ENCODE peak calls at places on chromosomes 3 and 15, in eight cellular contexts. O is SHP77; F is activated gamma-delta T cell treated with anti-CD3 and anti-CD28 coated beads, Interleukin-2, amount 50 U/mL, for 16 hours; A is HTR-8/SVneo; V is HT1080; S is AG08396; H is activated CD4-positive, alpha-beta T cell treated with anti-CD3 and anti-CD28 coated beads, Interleukin-2, amount 50 U/mL, for 24 hours; R is cardiac septum. J is an unnamed sample.
A peak's percentile ranks its signal among the peaks of the same experiment; 100 is the strongest.

GRCh38 chr3:152737021-152737908 is 97.7 kb upstream of the P2RY1 start:
- DNase-seq in F (no peak), S (peak; percentile 30), A (no peak), V (peak; percentile 93), R (no peak), H (no peak), O (no peak), J (no peak)

GRCh38 chr15:90812881-90813280 is 55.5 kb upstream of the FURIN start:
- DNase-seq in A (no peak), R (no peak), O (no peak), H (no peak), V (no peak), S (no peak), F (no peak), J (no peak)

GRCh38 chr3:11379238-11379823 is 107.1 kb downstream of the ATG7 start:
- DNase-seq in O (peak; percentile 1), F (no peak), A (peak; percentile 41), R (no peak), V (peak; percentile 50), S (peak; percentile 33), H (no peak), J (peak; percentile 17)

GRCh38 chr3:168511428-168512014 is 415.8 kb upstream of the GOLIM4 start:
- DNase-seq in A (no peak), S (peak; percentile 13), R (no peak), O (no peak), F (no peak), V (peak; percentile 39), H (no peak), J (no peak)

GRCh38 chr3:43998374-43998840 is 243.3 kb upstream of the TOPAZ1 start:
- DNase-seq in O (no peak), H (no peak), A (no peak), V (no peak), F (no peak), S (no peak), R (no peak), J (no peak)

GRCh38 chr3:174035317-174035886 is 637.9 kb downstream of the NLGN1 start:
- DNase-seq in H (no peak), F (no peak), O (peak; percentile 17), A (no peak), S (no peak), R (no peak), V (no peak), J (no peak)

GRCh38 chr15:64875641-64876223 is 34.0 kb downstream of the PLEKHO2 start:
- DNase-seq in V (no peak), F (no peak), R (no peak), A (no peak), H (no peak), O (no peak), S (no peak), J (no peak)

GRCh38 chr3:38011111-38011510 is 18.3 kb downstream of the PLCD1 start:
- DNase-seq in F (no peak), A (no peak), S (no peak), R (no peak), O (no peak), H (no peak), V (no peak), J (no peak)

GRCh38 chr15:71079208-71080044 is 35.8 kb upstream of the THSD4 start:
- DNase-seq in R (no peak), S (peak; percentile 44), V (peak; percentile 57), F (no peak), H (no peak), A (no peak), O (no peak), J (no peak)

GRCh38 chr3:156641261-156641975 is 33.0 kb upstream of the TIPARP start:
- DNase-seq in H (no peak), S (no peak), V (no peak), F (no peak), A (no peak), R (no peak), O (no peak), J (no peak)

GRCh38 chr15:65421360-65422215 is 1.2 kb downstream of the IGDCC4 start:
- DNase-seq in V (no peak), S (peak; percentile 40), F (no peak), R (peak; percentile 72), O (peak; percentile 49), H (no peak), A (no peak), J (no peak)

J was measured in central memory CD4-positive, alpha-beta T cell.